ENCODE peak calls at places on chromosome 9, in four cellular contexts. X is H9, T is kidney, S is heart left ventricle. N is an unnamed sample. For H3K9me3, the result is how much of the 10 kb centered on the place peaks cover.

GRCh38 chr9:100352727-100353505 is at the start of gene TEX10:
- DNase-seq in X (peak), T (peak), S (peak), N (peak)

GRCh38 chr9:121778252-121779225 is 127.1 kb downstream of the DAB2IP start:
- DNase-seq in X (no peak), T (no peak), S (peak), N (no peak)

GRCh38 chr9:4082948-4083347 is 216.9 kb downstream of the GLIS3 start:
- DNase-seq in X (no peak), T (no peak), S (no peak), N (no peak)

GRCh38 chr9:15622596-15622995 is 69.8 kb downstream of the CCDC171 start:
- DNase-seq in X (no peak), T (no peak), S (no peak), N (no peak)

GRCh38 chr9:16248816-16249215 is 621.7 kb downstream of the BNC2 start:
- DNase-seq in X (no peak), T (no peak), S (no peak), N (no peak)

GRCh38 chr9:38046669-38047300 is 22.2 kb downstream of the SHB start:
- DNase-seq in X (peak), T (peak), S (no peak), N (no peak)

GRCh38 chr9:92486371-92486770 is 4.1 kb upstream of the ASPN start:
- DNase-seq in X (no peak), T (no peak), S (no peak), N (no peak)

GRCh38 chr9:115157245-115157674 is 39.3 kb upstream of the TNC start:
- DNase-seq in X (no peak), T (no peak), S (no peak), N (no peak)

GRCh38 chr9:131868766-131869165 is 128.9 kb upstream of the RAPGEF1 start:
- DNase-seq in X (no peak), T (peak), S (no peak), N (no peak)

GRCh38 chr9:20642045-20642444 is 19.7 kb upstream of the MLLT3 start:
- DNase-seq in X (no peak), T (no peak), S (no peak), N (no peak)

GRCh38 chr9:81423589-81424326 is 265.6 kb downstream of the TLE1 start:
- DNase-seq in X (no peak), T (no peak), S (no peak), N (no peak)

GRCh38 chr9:137971477-137972138 is 94.0 kb downstream of the CACNA1B start:
- DNase-seq in X (no peak), T (peak), S (no peak), N (no peak)

GRCh38 chr9:20041717-20042116 is 252.9 kb upstream of the SLC24A2 start:
- DNase-seq in X (no peak), T (no peak), S (peak), N (no peak)

GRCh38 chr9:70639853-70640814 is 225.7 kb upstream of the KLF9 start:
- DNase-seq in X (no peak), T (no peak), S (no peak), N (no peak)

GRCh38 chr9:137127301-137128157 is 11.4 kb upstream of the GRIN1 start:
- DNase-seq in X (no peak), T (no peak), S (no peak), N (no peak)

GRCh38 chr9:121620777-121621437 is 30.5 kb upstream of the DAB2IP start:
- DNase-seq in X (peak), T (no peak), S (no peak), N (no peak)

GRCh38 chr9:90905822-90906221 is 104.2 kb downstream of the SYK start:
- DNase-seq in X (no peak), T (no peak), S (no peak), N (no peak)

GRCh38 chr9:130938652-130939404 is at the start of gene FIBCD1:
- DNase-seq in X (peak), T (peak), S (no peak), N (no peak)

GRCh38 chr9:132943677-132944293 is 631 bp downstream of the TSC1 start:
- DNase-seq in X (no peak), T (no peak), S (no peak), N (no peak)

GRCh38 chr9:28916348-28916747 is 1343.1 kb upstream of the C9orf72 start:
- DNase-seq in X (no peak), T (no peak), S (no peak), N (no peak)

GRCh38 chr9:88534456-88535225 is at the start of gene NXNL2:
- DNase-seq in X (peak), T (peak), S (peak), N (peak)

GRCh38 chr9:133056533-133056932 is 5.2 kb upstream of the CEL start:
- DNase-seq in X (no peak), T (peak), S (no peak), N (no peak)

GRCh38 chr9:70614786-70615565 is 200.5 kb upstream of the KLF9 start:
- DNase-seq in X (no peak), T (peak), S (peak), N (peak)

GRCh38 chr9:108784998-108785397 is 70.8 kb downstream of the ACTL7B start:
- DNase-seq in X (no peak), T (no peak), S (no peak), N (no peak)

GRCh38 chr9:4559238-4560182 is 69.2 kb downstream of the SLC1A1 start:
- DNase-seq in X (no peak), T (no peak), S (no peak), N (no peak)

GRCh38 chr9:99177576-99178365 is 44.0 kb downstream of the ALG2 start:
- DNase-seq in X (no peak), T (no peak), S (no peak), N (peak)

GRCh38 chr9:129752915-129753724 is at the start of gene PTGES:
- DNase-seq in X (peak), T (peak), S (peak), N (no peak)

GRCh38 chr9:14618851-14619250 is 74.4 kb downstream of the ZDHHC21 start:
- DNase-seq in X (no peak), T (no peak), S (no peak), N (no peak)

GRCh38 chr9:111798786-111799185 is 4.0 kb upstream of the SHOC1 start:
- DNase-seq in X (no peak), T (no peak), S (no peak), N (no peak)

GRCh38 chr9:98995059-98995665 is 51.5 kb downstream of the COL15A1 start:
- DNase-seq in X (peak), T (no peak), S (peak), N (no peak)

GRCh38 chr9:20398511-20399338 is 223.6 kb downstream of the MLLT3 start:
- DNase-seq in X (no peak), T (no peak), S (no peak), N (no peak)

GRCh38 chr9:127113540-127113928 is 8.9 kb downstream of the ANGPTL2 start:
- DNase-seq in X (no peak), T (no peak), S (no peak), N (no peak)

GRCh38 chr9:4324513-4324912 is 24.6 kb upstream of the GLIS3 start:
- DNase-seq in X (no peak), T (no peak), S (no peak), N (no peak)

GRCh38 chr9:95584176-95584575 is 67.4 kb upstream of the PTCH1 start:
- DNase-seq in X (no peak), T (peak), S (no peak), N (no peak)

GRCh38 chr9:12972608-12973589 is 198.1 kb downstream of the LURAP1L start:
- DNase-seq in X (no peak), T (no peak), S (no peak), N (no peak)

DNA sequence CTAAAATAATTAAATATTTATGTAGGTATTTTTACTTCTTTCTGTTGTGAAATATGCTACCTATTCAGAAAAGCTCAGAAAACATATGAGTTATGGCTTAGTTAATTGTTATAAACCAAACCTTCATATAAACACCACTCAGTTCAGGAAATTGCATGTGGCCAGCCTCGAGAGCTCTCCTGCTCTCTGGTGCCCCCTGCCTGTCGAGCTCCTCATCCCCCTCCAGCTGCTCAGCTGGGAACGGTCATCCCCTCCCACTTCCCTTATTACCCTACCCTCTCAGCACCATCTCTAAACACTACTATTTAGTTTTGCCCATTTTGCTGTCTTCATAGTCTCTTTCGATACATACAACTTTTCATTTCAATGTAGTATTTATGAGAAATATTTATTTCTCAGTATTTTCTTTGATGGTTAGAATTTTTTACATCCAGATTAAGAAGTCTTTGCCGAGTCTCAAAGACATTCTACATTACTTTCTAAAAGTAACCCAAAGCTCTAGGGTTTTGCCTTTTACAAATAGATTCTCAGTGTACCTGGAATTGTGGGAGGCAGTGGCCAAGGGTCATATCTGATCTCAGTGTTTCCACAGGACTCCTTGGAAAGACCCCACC is 51.2 kb upstream of the SEMA4D start:
- DNase-seq in X (peak), T (peak), S (peak), N (no peak)
- TF ChIP-seq CTCF in X (peak), T (peak), S (peak), N (peak)

GRCh38 chr9:96758845-96759673 is 18.8 kb downstream of the ZNF510 start:
- DNase-seq in X (no peak), T (no peak), S (no peak), N (no peak)
- H3K9me3 ChIP-seq in X (half or more), T (half or more), S (half or more), N (half or more)

GRCh38 chr9:134455951-134456739 is 129.9 kb downstream of the RXRA start:
- DNase-seq in X (no peak), T (peak), S (peak), N (peak)
- TF ChIP-seq CTCF in X (no peak), T (peak), S (no peak), N (no peak)

GRCh38 chr9:1233568-1233967 is 183.4 kb downstream of the DMRT2 start:
- DNase-seq in X (no peak), T (no peak), S (no peak), N (no peak)
- H3K9me3 ChIP-seq in X (under half), T (under half), S (under half), N (under half)

GRCh38 chr9:33737811-33738606 is 57.4 kb upstream of the PRSS3 start:
- DNase-seq in X (peak), T (no peak), S (peak), N (no peak)
- TF ChIP-seq CTCF in X (peak), T (peak), S (peak), N (peak)

DNA sequence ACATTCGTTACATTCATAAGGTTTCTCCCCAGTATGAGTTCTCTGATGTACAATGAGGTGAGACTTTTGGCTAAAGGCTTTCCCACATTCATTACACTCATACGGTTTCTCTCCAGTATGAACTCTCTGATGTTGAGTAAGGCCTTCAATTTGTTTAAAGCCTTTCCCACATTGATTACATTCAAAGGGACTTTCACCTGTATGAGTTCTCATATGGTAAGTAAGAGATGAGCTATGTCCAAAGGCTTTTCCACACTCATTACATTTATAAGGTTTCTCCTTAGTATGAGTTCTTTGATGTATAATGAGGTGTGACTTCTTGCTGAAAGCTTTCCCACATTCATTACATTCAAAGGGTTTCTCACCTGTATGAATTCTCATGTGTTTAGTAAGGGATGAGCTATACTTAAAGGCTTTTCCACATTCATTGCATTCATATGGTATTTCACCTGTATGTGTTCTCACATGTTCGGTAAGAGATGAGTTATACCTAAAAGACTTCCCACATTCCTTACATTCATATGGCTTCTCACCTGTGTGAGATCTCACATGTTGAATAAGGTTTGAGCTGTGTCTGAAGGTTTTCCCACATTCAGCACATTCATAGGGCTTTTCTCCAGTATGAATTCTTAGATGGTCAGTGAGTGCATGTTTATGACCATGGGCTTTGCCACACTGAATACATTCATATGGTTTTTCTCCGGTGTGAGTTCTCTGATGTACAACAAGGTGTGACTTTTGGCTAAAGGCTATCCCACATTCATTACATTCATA is 13.5 kb downstream of the ZFP37 start:
- DNase-seq in X (no peak), T (no peak), S (no peak), N (no peak)
- H3K9me3 ChIP-seq in X (half or more), T (half or more), S (half or more), N (under half)

DNA sequence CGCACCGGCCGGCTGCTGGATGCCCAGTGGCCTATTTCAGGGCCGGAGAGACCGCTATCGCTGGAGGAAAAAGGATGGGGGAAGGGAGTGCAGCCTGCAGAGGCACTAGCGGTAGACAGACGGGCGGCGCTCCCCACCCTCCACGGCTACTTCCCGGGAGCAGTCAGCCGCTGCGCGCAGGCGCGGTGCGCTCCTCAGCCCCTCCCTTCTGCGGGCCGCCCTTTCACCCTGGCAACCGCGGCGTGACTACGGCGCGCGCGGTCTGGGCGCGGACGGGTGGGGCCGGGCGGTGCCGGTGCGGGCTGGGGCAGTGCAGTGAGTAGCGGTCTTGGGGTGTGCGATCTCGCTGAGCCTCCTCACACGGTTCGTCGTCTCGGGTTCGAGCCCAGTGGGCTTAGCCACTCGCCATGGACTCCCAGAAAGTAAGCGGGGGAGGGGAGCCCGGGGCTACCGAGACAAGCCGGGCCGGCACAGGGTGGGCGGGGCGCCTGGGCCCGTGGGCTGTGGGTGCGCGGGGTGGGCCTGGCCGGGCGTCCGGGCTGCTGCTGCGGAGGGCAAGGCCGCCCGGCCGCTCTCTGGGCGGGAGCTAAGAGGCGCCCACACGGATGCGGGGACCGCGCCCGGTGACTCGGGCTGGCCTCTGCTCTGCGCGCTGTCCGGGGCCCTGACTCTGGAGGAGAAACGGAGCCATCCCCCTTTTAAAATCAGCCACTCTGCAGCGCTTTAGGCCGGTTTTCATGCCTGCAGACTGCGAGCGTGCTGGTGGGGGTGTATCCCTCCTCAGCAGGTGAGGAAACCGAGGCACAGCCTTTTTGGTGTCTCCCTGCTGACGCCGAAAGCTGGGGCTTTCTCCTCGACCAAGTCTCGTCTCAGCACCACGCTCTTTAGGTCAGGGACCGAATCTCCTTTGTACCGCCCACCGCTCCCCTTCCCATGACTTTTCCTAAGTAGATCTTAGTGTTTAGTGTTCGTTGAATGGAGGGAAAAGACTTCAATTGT is at the start of gene FSD1L:
- DNase-seq in X (peak), T (peak), S (peak), N (peak)
- TF ChIP-seq CTCF in X (no peak), T (peak), S (peak), N (peak)

DNA sequence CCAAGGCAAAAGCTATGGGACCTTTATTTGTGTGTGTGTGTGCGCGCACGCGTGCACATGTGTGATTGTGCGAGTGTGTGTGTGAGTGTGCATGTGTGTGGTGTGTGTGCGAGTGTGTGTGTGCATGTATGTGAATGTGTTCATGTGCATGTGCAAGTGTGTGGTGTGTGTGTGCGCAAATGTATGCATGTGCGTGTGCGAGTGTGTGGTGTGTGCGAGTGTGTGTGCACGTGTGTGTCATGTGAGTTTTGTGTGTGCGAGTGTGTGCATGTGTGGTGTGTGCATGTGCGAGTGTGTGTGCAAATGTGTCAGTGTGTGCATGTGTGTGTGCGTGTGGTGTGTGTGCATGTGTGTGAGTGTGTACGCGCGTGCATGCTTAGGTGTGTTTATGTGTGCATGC is 11.1 kb upstream of the GLT6D1 start:
- DNase-seq in X (no peak), T (no peak), S (no peak), N (peak)
- H3K9me3 ChIP-seq in X (under half), T (under half), S (under half), N (under half)